ENCODE peak calls at places on chromosomes 1 and 21, in four cellular contexts. H, O, M and P are unnamed samples.

GRCh38 chr1:210272666-210273065 is 40.1 kb downstream of the SERTAD4 start:
- DNase-seq in H (no peak), O (no peak), M (no peak), P (no peak)

GRCh38 chr1:224507771-224508523 is 73.3 kb upstream of the WDR26 start:
- DNase-seq in H (no peak), O (no peak), M (peak), P (no peak)

GRCh38 chr1:42170779-42171621 is 6.5 kb upstream of the GUCA2A start:
- DNase-seq in H (no peak), O (no peak), M (no peak), P (no peak)

GRCh38 chr1:101081496-101082282 is 56.1 kb upstream of the DPH5 start:
- DNase-seq in H (no peak), O (no peak), M (no peak), P (no peak)

GRCh38 chr1:5970623-5971273 is 21.5 kb downstream of the NPHP4 start:
- DNase-seq in H (no peak), O (no peak), M (no peak), P (no peak)

GRCh38 chr1:95384570-95384969 is 150.6 kb downstream of the RWDD3 start:
- DNase-seq in H (peak), O (no peak), M (peak), P (no peak)

GRCh38 chr1:45836451-45836850 is 33.0 kb downstream of the MAST2 start:
- DNase-seq in H (no peak), O (no peak), M (no peak), P (no peak)

GRCh38 chr1:204974326-204974725 is 68.7 kb upstream of the CNTN2 start:
- DNase-seq in H (no peak), O (no peak), M (no peak), P (no peak)

GRCh38 chr1:34711936-34712688 is 42.7 kb upstream of the GJB5 start:
- DNase-seq in H (no peak), O (no peak), M (no peak), P (no peak)

GRCh38 chr1:156498447-156499193 is 2.0 kb downstream of the MEF2D start:
- DNase-seq in H (no peak), O (no peak), M (no peak), P (no peak)

GRCh38 chr1:179706339-179706941 is 36.7 kb upstream of the FAM163A start:
- DNase-seq in H (peak), O (no peak), M (peak), P (peak)

GRCh38 chr21:26982767-26983166 is 15.9 kb upstream of the ADAMTS5 start:
- DNase-seq in H (no peak), O (no peak), M (no peak), P (no peak)

GRCh38 chr1:167935252-167936067 is 1.0 kb upstream of the DCAF6 start:
- DNase-seq in H (no peak), O (no peak), M (peak), P (peak)

GRCh38 chr1:229699613-229700242 is 73.7 kb downstream of the URB2 start:
- DNase-seq in H (no peak), O (no peak), M (no peak), P (no peak)

GRCh38 chr1:103461171-103462105 is 64.1 kb upstream of the RNPC3 start:
- DNase-seq in H (no peak), O (no peak), M (no peak), P (peak)

GRCh38 chr1:27000817-27001460 is 7.4 kb downstream of the TRNP1 start:
- DNase-seq in H (no peak), O (no peak), M (no peak), P (no peak)

GRCh38 chr1:233790662-233791371 is 113.7 kb upstream of the SLC35F3 start:
- DNase-seq in H (peak), O (peak), M (peak), P (peak)

GRCh38 chr1:211469938-211470529 is 21.9 kb downstream of the RD3 start:
- DNase-seq in H (peak), O (no peak), M (peak), P (peak)

GRCh38 chr1:154344977-154345837 is 19.9 kb downstream of the ATP8B2 start:
- DNase-seq in H (peak), O (no peak), M (peak), P (peak)

GRCh38 chr1:1262759-1263158 is 10.9 kb downstream of the UBE2J2 start:
- DNase-seq in H (no peak), O (no peak), M (no peak), P (no peak)

GRCh38 chr1:165484532-165484931 is 39.6 kb upstream of the RXRG start:
- DNase-seq in H (no peak), O (no peak), M (no peak), P (no peak)

GRCh38 chr1:163142152-163142551 is 60.6 kb downstream of the RGS5 start:
- DNase-seq in H (no peak), O (no peak), M (no peak), P (no peak)

GRCh38 chr1:46533179-46533864 is 18.1 kb downstream of the KNCN start:
- DNase-seq in H (no peak), O (no peak), M (no peak), P (no peak)

GRCh38 chr1:40663324-40664166 is 1.9 kb downstream of the RIMS3 start:
- DNase-seq in H (no peak), O (no peak), M (no peak), P (no peak)

GRCh38 chr1:202197670-202198359 is 4.2 kb downstream of the LGR6 start:
- DNase-seq in H (no peak), O (no peak), M (no peak), P (no peak)

GRCh38 chr1:242402956-242403355 is 121.5 kb downstream of the PLD5 start:
- DNase-seq in H (no peak), O (no peak), M (no peak), P (no peak)

GRCh38 chr1:242404296-242404695 is 120.2 kb downstream of the PLD5 start:
- DNase-seq in H (no peak), O (no peak), M (no peak), P (no peak)

GRCh38 chr1:242411906-242412305 is 112.6 kb downstream of the PLD5 start:
- DNase-seq in H (no peak), O (no peak), M (no peak), P (no peak)

GRCh38 chr1:242401937-242402336 is 122.6 kb downstream of the PLD5 start:
- DNase-seq in H (no peak), O (no peak), M (no peak), P (no peak)

DNA sequence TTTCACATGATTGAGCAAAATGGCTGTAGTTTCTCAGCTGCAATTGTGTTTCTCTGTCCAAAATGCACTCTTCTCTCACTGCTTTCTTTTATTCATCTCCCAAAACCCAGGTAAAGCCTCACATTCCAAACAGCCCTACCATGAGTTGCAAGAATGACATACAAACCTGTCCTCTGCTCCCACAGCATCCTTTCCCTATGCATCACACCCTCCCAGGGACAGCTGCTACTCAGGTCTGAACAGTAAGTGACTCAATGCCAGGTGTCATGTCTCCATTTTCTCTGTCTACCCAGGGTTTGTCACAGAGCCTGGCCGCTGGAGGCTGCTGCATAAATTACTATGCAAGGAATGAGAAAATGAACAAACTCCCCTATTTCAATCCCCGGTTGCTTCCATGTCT is 118.5 kb downstream of the PLD5 start:
- DNase-seq in H (no peak), O (no peak), M (no peak), P (no peak)
- TF ChIP-seq ESRRA in H (no peak), O (no peak), M (no peak), P (no peak)

GRCh38 chr1:231724876-231725647 is 98.5 kb downstream of the DISC1 start:
- DNase-seq in H (peak), O (no peak), M (peak), P (peak)

GRCh38 chr1:231724041-231724440 is 97.5 kb downstream of the DISC1 start:
- DNase-seq in H (no peak), O (no peak), M (no peak), P (no peak)

GRCh38 chr1:231729541-231729940 is 103.0 kb downstream of the DISC1 start:
- DNase-seq in H (no peak), O (no peak), M (no peak), P (no peak)

GRCh38 chr1:231723146-231723545 is 96.6 kb downstream of the DISC1 start:
- DNase-seq in H (no peak), O (no peak), M (no peak), P (no peak)

DNA sequence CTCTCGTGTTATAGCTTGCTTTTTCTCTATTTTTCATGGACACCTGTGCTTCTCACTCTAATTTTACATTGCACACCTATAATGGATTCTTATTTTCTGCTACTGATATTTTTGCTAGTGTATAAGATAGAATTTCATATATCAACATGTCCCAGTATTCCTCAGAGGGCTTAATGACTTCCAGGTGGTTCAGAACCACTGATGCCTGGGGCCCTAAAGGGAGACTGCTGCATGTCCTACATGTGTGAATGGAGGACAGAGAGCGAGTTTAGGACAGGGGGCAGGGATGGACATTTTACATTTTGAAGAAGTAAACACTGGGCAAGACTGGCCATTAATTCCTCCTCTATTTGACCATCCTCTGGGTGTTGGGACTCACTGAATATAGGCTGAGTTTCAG is 100.6 kb downstream of the DISC1 start:
- DNase-seq in H (no peak), O (no peak), M (no peak), P (no peak)
- TF ChIP-seq RFX5 in H (no peak), O (no peak), M (no peak), P (no peak)

GRCh38 chr1:89907669-89908293 is 86.9 kb downstream of the LRRC8D start:
- DNase-seq in H (no peak), O (no peak), M (no peak), P (peak)
- TF ChIP-seq ESRRA in H (no peak), O (no peak), M (no peak), P (no peak)

DNA sequence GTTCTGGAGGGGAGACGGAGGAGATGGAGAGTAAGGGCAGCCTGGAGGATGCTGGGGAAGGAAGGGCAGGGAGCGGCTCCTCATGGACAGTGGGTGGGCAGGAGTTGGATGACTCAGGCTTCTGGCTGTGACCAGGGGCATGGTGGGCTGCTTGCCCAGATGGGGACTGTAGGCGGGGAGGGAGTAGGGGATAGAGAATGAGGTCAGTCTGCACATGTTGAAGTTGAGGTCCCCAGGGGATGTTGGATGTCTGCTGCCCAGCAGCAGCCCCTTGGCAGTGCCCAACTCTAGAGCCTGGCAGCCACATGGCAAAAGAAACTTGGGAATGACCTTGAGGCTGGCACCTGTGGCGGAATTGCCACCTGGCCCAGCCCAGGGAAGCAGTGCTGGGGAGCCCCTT is 6.4 kb downstream of the SELENON start:
- DNase-seq in H (no peak), O (no peak), M (no peak), P (no peak)
- TF ChIP-seq RFX5 in H (no peak), O (no peak), M (no peak), P (no peak)

GRCh38 chr1:69506721-69507120 is 61.0 kb upstream of the LRRC7 start:
- DNase-seq in H (no peak), O (no peak), M (no peak), P (no peak)
- TF ChIP-seq ESRRA in H (no peak), O (no peak), M (no peak), P (no peak)

DNA sequence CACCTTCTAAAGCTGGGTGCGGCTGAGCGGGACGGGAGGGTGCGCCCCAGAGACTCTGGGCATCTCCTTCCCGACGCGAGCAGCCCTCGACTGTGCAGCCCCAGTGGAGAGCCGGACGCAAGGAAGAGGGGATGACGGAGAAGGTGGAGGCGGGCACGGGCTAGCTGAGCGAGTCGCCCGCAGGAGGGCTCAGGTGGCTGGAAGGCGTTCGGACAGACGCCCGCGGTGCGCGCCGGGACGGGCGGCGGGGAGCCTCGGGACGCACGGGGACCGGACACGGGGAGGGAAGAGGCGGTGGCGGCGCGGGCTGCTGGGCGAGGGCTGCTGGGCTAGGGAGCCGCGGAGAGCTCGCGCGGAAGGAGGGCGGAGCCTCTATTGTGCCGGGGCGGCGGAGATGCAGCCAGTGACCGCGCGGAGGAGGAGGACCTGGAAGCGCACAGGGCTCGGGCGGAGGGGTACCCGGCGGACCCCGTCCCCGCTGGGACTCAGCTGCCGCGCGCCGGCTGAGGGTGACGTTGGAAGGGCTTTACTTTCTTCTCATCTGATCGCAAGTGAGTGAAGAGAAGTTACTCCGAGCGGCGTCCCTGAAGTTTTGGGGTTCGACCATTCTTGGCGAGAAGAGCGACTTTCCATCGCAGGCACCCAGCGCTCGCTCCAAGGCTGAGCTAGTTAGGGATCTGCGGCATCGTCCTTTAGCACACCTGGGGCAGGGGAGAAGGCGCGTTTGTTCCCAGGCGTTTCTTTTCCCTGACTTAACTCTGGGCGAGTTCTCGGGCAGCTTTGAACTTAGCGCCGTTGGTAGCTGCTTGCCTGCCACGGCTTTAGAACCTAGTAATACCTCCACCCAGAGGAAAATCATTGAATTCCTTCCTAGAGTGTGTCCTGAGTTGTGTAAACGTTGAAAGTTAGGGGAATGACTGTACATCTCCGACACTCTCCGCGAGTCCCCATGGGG is at the start of gene OLFML2B:
- DNase-seq in H (peak), O (no peak), M (peak), P (peak)
- TF ChIP-seq RFX5 in H (no peak), O (no peak), M (no peak), P (no peak)

DNA sequence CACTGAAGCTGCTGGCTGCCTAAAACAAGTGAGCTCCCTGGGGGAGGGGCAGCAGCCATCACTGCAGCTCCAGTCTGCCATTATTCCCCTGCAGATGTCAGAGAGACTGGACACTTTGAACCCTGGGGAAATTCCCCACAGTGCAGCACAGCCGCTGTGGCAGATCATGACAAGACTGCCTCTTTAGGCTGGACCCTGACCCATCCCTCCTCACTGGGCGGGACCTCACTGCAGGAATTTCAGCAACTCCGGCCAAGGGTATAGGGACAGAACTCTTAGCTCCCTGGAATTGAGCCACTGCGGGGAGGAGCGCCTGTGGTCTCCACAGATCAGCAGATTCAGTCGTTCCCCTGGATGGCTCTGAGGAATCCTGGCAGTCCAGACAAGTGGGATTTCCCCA is 964.6 kb downstream of the BRINP3 start:
- DNase-seq in H (no peak), O (no peak), M (peak), P (no peak)
- TF ChIP-seq ESRRA in H (no peak), O (no peak), M (peak), P (no peak)

GRCh38 chr21:14213164-14213563 is 2.4 kb upstream of the LIPI start:
- DNase-seq in H (no peak), O (no peak), M (no peak), P (no peak)

GRCh38 chr21:14210738-14211137 is at the start of gene LIPI:
- DNase-seq in H (no peak), O (no peak), M (no peak), P (no peak)

DNA sequence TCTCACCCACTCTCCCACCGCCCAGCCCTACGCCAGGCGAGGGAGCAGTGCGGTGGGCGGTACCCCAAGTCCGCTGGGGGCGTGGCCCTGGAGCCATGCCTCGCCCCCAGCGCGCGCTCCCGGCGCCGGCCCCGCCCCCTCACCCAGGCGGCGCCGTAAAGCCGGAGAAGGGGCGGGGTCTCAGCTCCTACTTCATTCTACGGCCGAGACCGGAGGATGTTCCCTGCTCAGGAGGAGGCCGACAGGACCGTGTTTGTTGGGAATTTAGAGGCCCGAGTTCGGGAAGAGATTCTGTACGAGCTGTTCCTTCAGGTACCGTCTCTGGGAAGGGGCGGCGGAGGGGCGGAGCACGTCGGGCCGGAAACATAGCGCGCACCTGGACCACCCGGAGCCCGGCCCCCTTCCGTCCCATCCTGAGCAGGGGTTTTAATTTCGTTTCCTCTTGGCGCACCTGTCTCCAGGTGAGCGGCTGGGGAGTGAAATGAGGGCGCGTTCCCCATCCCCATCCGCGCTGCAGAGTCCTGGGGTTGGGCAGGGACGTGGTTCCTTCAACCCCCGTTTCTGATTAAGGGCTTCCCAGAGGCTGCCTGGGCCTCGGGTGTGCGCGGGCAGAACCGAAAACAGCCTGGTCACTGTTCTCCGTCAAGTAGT is at the start of gene RBM11:
- DNase-seq in H (peak), O (no peak), M (peak), P (peak)
- TF ChIP-seq RFX5 in H (no peak), O (no peak), M (no peak), P (no peak)

GRCh38 chr1:37147397-37147831 is 113.1 kb upstream of the GRIK3 start:
- DNase-seq in H (no peak), O (no peak), M (no peak), P (no peak)

GRCh38 chr1:37149296-37149695 is 115.0 kb upstream of the GRIK3 start:
- DNase-seq in H (no peak), O (no peak), M (no peak), P (no peak)

GRCh38 chr1:37143818-37144217 is 109.5 kb upstream of the GRIK3 start:
- DNase-seq in H (peak), O (no peak), M (no peak), P (no peak)

GRCh38 chr1:37147906-37148305 is 113.6 kb upstream of the GRIK3 start:
- DNase-seq in H (no peak), O (no peak), M (no peak), P (no peak)

DNA sequence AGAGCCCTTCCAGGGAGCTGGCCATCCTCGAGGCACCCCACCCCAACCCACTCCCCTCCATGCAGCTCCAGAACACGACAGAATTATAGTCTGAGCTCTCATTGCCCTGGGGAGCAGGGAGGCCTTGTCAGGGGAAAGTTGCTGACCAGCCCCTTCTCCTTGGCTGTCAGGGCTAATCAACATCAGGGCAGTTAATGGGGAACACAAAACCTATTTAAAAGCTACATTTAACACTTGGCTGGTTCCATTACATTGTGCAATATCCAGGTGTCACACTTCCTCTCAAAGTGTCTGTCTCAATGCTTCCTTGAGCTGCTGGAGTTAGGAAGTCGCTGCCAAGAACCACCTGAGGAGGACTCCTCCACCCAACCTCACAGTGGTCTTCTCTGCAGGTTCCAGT is 111.8 kb upstream of the GRIK3 start:
- DNase-seq in H (no peak), O (no peak), M (no peak), P (no peak)
- TF ChIP-seq ESRRA in H (no peak), O (no peak), M (no peak), P (no peak)

DNA sequence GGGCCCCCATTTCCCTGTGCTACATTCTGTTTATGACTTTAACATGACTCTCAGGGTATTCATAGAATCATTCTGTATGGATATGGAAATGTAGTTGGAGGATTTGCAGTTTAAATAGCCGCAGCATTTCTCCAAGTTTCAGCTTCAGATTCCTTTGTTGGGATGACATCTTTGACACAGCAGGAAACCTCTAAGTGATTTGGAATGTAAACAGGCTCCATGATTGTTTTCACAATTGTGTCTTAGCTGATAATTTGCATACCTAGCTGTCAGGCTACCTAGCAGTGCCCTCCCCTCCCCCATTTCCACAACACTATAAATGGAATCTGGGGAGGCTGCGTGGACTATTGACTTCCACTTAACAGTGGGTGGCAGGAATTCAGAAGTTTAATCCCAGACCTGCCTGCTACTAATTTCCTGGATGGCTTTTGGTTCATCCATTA is 290.2 kb downstream of the HLX start:
- DNase-seq in H (no peak), O (no peak), M (no peak), P (no peak)
- TF ChIP-seq RFX5 in H (no peak), O (no peak), M (no peak), P (no peak)